ENCODE peak calls at places on chromosomes 5 and 9, in four cellular contexts. One of them, this sample, is unnamed.

GRCh38 chr5:118479285-118479684 is 509.1 kb downstream of the DTWD2 start:
- DNase-seq in GM13977: no peak
- DNase-seq in lower leg skin: no peak
- DNase-seq in progenitor cell of endocrine pancreas: no peak
- DNase-seq in this sample: no peak

GRCh38 chr5:170606939-170607338 is 103.1 kb downstream of the KCNIP1 start:
- DNase-seq in GM13977: no peak
- DNase-seq in lower leg skin: no peak
- DNase-seq in progenitor cell of endocrine pancreas: no peak
- DNase-seq in this sample: no peak

GRCh38 chr5:83265318-83265717 is 188.0 kb downstream of the XRCC4 start:
- DNase-seq in GM13977: no peak
- DNase-seq in lower leg skin: no peak
- DNase-seq in progenitor cell of endocrine pancreas: no peak
- DNase-seq in this sample: no peak

GRCh38 chr5:72693001-72693442 is 123.4 kb upstream of the TNPO1 start:
- DNase-seq in GM13977: no peak
- DNase-seq in lower leg skin: no peak
- DNase-seq in progenitor cell of endocrine pancreas: no peak
- DNase-seq in this sample: no peak

GRCh38 chr9:127683723-127684122 is 23.1 kb upstream of the CFAP157 start:
- DNase-seq in GM13977: no peak
- DNase-seq in lower leg skin: no peak
- DNase-seq in progenitor cell of endocrine pancreas: no peak
- DNase-seq in this sample: no peak

GRCh38 chr9:2414465-2414864 is 207.1 kb upstream of the VLDLR start:
- DNase-seq in GM13977: no peak
- DNase-seq in lower leg skin: no peak
- DNase-seq in progenitor cell of endocrine pancreas: no peak
- DNase-seq in this sample: no peak

GRCh38 chr9:21554813-21555212 is 72.7 kb upstream of the IFNE start:
- DNase-seq in GM13977: no peak
- DNase-seq in lower leg skin: no peak
- DNase-seq in progenitor cell of endocrine pancreas: no peak
- DNase-seq in this sample: no peak

GRCh38 chr5:79666758-79667157 is 22.9 kb upstream of the CMYA5 start:
- DNase-seq in GM13977: no peak
- DNase-seq in lower leg skin: no peak
- DNase-seq in progenitor cell of endocrine pancreas: no peak
- DNase-seq in this sample: peak

GRCh38 chr5:123992641-123993040 is 480.7 kb downstream of the CSNK1G3 start:
- DNase-seq in GM13977: no peak
- DNase-seq in lower leg skin: no peak
- DNase-seq in progenitor cell of endocrine pancreas: no peak
- DNase-seq in this sample: no peak

GRCh38 chr9:92617951-92618510 is 51.9 kb downstream of the IPPK start:
- DNase-seq in GM13977: no peak
- DNase-seq in lower leg skin: peak
- DNase-seq in progenitor cell of endocrine pancreas: no peak
- DNase-seq in this sample: no peak

GRCh38 chr5:107121793-107122519 is 548.8 kb downstream of the EFNA5 start:
- DNase-seq in GM13977: no peak
- DNase-seq in lower leg skin: no peak
- DNase-seq in progenitor cell of endocrine pancreas: no peak
- DNase-seq in this sample: no peak

GRCh38 chr5:102296229-102296817 is at the start of gene SLCO4C1:
- DNase-seq in GM13977: peak
- DNase-seq in lower leg skin: no peak
- DNase-seq in progenitor cell of endocrine pancreas: peak
- DNase-seq in this sample: peak

GRCh38 chr5:33842456-33842855 is 49.3 kb downstream of the ADAMTS12 start:
- DNase-seq in GM13977: no peak
- DNase-seq in lower leg skin: no peak
- DNase-seq in progenitor cell of endocrine pancreas: no peak
- DNase-seq in this sample: no peak

GRCh38 chr5:95959964-95960801 is 1.5 kb downstream of the ELL2 start:
- DNase-seq in GM13977: no peak
- DNase-seq in lower leg skin: peak
- DNase-seq in progenitor cell of endocrine pancreas: no peak
- DNase-seq in this sample: no peak

GRCh38 chr5:133487093-133487492 is 125.2 kb downstream of the FSTL4 start:
- DNase-seq in GM13977: no peak
- DNase-seq in lower leg skin: no peak
- DNase-seq in progenitor cell of endocrine pancreas: no peak
- DNase-seq in this sample: no peak

GRCh38 chr5:62682059-62682458 is 103.4 kb downstream of the LRRC70 start:
- DNase-seq in GM13977: no peak
- DNase-seq in lower leg skin: no peak
- DNase-seq in progenitor cell of endocrine pancreas: no peak
- DNase-seq in this sample: no peak

GRCh38 chr9:99807276-99807852 is 14.3 kb upstream of the NR4A3 start:
- DNase-seq in GM13977: peak
- DNase-seq in lower leg skin: peak
- DNase-seq in progenitor cell of endocrine pancreas: no peak
- DNase-seq in this sample: peak

GRCh38 chr9:126514037-126514821 is 99.5 kb upstream of the LMX1B start:
- DNase-seq in GM13977: peak
- DNase-seq in lower leg skin: peak
- DNase-seq in progenitor cell of endocrine pancreas: peak
- DNase-seq in this sample: peak

GRCh38 chr9:111423389-111423788 is 60.8 kb downstream of the ECPAS start:
- DNase-seq in GM13977: no peak
- DNase-seq in lower leg skin: no peak
- DNase-seq in progenitor cell of endocrine pancreas: no peak
- DNase-seq in this sample: no peak

GRCh38 chr5:147160923-147161663 is 73.7 kb upstream of the STK32A start:
- DNase-seq in GM13977: no peak
- DNase-seq in lower leg skin: no peak
- DNase-seq in progenitor cell of endocrine pancreas: no peak
- DNase-seq in this sample: no peak

GRCh38 chr9:2195211-2195610 is 180.1 kb downstream of the SMARCA2 start:
- DNase-seq in GM13977: no peak
- DNase-seq in lower leg skin: no peak
- DNase-seq in progenitor cell of endocrine pancreas: no peak
- DNase-seq in this sample: no peak

GRCh38 chr5:39057745-39058144 is 16.5 kb downstream of the RICTOR start:
- DNase-seq in GM13977: no peak
- DNase-seq in lower leg skin: no peak
- DNase-seq in progenitor cell of endocrine pancreas: no peak
- DNase-seq in this sample: no peak

GRCh38 chr9:109975574-109976327 is 195.8 kb downstream of the PALM2AKAP2 start:
- DNase-seq in GM13977: no peak
- DNase-seq in lower leg skin: no peak
- DNase-seq in progenitor cell of endocrine pancreas: no peak
- DNase-seq in this sample: no peak

GRCh38 chr5:135977375-135977928 is 22.7 kb upstream of the LECT2 start:
- DNase-seq in GM13977: peak
- DNase-seq in lower leg skin: peak
- DNase-seq in progenitor cell of endocrine pancreas: peak
- DNase-seq in this sample: peak

GRCh38 chr5:176768174-176768970 is 42.0 kb upstream of the UNC5A start:
- DNase-seq in GM13977: no peak
- DNase-seq in lower leg skin: no peak
- DNase-seq in progenitor cell of endocrine pancreas: no peak
- DNase-seq in this sample: no peak

GRCh38 chr5:132419517-132420468 is 50.3 kb downstream of the SLC22A5 start:
- DNase-seq in GM13977: peak
- DNase-seq in lower leg skin: peak
- DNase-seq in progenitor cell of endocrine pancreas: peak
- DNase-seq in this sample: peak

GRCh38 chr9:70170151-70170795 is 88.5 kb upstream of the SMC5 start:
- DNase-seq in GM13977: no peak
- DNase-seq in lower leg skin: no peak
- DNase-seq in progenitor cell of endocrine pancreas: no peak
- DNase-seq in this sample: no peak

GRCh38 chr9:94065535-94065961 is 18.7 kb upstream of the PTPDC1 start:
- DNase-seq in GM13977: peak
- DNase-seq in lower leg skin: peak
- DNase-seq in progenitor cell of endocrine pancreas: peak
- DNase-seq in this sample: peak

GRCh38 chr5:179873176-179873575 is 14.6 kb upstream of the MRNIP start:
- DNase-seq in GM13977: no peak
- DNase-seq in lower leg skin: no peak
- DNase-seq in progenitor cell of endocrine pancreas: no peak
- DNase-seq in this sample: no peak

GRCh38 chr5:73373814-73374510 is 74.6 kb downstream of the FOXD1 start:
- DNase-seq in GM13977: no peak
- DNase-seq in lower leg skin: no peak
- DNase-seq in progenitor cell of endocrine pancreas: no peak
- DNase-seq in this sample: no peak

DNA sequence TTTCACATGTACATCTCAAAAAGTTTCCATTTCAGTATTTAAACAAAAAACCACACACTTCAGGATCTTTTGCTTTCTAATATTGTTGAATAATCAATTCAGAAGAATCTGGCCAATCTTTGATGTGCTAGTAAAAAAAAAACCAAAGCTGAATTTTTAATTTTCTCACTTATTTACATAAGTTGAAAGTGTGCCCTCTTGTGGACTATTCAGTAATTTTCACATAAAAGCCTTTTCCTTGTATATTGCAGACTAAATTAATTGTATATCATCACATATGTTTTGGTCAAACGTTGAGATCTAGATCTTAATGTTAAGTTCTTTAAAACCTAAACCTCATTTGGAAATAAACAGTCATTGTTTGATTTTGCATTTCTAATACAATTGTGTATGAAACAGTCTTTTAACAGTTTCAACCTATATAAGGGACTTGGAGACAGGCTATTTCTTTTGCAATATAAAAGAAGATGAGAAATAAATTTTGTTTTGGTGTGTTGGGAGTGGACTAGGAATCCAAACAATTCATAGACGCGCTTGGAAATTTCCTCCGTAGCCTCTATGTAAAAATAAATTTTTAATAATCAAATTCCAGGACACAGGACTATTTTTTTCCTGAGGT is 68.1 kb downstream of the NIPBL start:
- DNase-seq in GM13977: peak
- DNase-seq in lower leg skin: no peak
- DNase-seq in progenitor cell of endocrine pancreas: no peak
- DNase-seq in this sample: peak
- TF ChIP-seq CTCF in GM13977: peak
- TF ChIP-seq CTCF in lower leg skin: no peak
- TF ChIP-seq CTCF in progenitor cell of endocrine pancreas: peak
- TF ChIP-seq CTCF in this sample: peak

DNA sequence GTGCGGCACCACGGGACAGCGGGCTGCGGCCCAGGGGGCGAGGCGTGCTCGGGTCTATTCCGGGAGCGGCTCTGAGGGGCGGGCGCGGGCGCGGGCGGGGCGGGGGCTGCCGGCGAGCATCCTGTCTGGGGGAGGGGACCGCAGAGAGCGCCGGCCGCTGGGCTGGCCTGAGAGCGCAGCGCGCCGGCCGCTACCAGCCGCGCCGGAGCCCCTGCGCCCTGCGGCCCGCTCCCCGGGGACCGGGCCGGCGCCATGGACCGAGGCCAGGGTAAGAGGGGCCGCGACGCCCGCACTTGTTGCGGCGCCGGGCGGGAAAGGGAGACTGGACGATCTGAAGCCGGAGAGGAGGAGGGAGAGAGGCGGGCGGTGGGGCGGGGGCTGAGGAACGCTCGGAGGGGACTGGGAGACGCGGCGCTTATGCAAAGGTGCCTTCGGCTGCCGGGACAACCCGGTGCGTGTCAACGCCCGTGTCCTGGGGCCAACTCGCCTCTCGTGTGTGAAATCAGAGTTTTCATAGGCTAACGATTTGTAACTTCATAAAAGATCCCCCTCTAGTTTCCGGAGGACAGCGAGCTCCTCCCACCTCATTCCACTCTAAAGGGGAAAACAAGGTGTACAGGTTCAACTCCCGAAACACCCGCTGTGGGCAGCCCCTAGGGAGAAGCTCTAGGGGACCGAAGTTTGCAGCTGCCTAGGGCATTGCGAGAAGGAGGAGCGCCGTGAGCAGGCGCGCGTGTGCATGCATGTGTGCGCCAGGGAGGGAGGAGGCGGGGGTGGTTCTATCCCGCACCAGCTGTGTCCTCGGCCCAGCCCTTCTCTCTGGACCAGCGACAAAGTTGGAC is at the start of gene AFAP1L1:
- DNase-seq in GM13977: peak
- DNase-seq in lower leg skin: peak
- DNase-seq in progenitor cell of endocrine pancreas: peak
- DNase-seq in this sample: no peak
- TF ChIP-seq CTCF in GM13977: no peak
- TF ChIP-seq CTCF in lower leg skin: no peak
- TF ChIP-seq CTCF in progenitor cell of endocrine pancreas: no peak
- TF ChIP-seq CTCF in this sample: no peak

GRCh38 chr5:103587185-103587748 is 24.7 kb upstream of the NUDT12 start:
- DNase-seq in GM13977: no peak
- DNase-seq in lower leg skin: no peak
- DNase-seq in progenitor cell of endocrine pancreas: no peak
- DNase-seq in this sample: no peak
- TF ChIP-seq CTCF in GM13977: peak
- TF ChIP-seq CTCF in lower leg skin: no peak
- TF ChIP-seq CTCF in progenitor cell of endocrine pancreas: peak
- TF ChIP-seq CTCF in this sample: peak

DNA sequence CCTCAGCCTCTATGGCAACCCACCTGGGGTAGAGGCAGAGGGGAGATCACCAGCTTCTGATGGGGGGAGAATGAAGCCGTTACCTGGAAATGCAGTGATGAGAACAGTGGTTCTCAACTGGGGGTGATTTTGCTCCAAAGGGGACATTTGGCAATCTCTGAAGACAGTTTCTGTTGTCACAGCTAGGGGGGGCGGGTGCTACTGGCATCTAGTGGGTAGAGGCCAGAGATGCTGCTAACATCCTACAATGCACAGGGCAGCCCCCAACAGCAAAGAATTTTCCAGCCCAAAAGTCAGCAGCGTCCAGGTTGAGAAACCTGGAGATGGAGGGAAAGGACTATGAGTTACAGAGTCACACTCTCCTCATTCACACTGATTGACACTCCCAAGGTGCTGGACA is 84.5 kb downstream of the FGF1 start:
- DNase-seq in GM13977: no peak
- DNase-seq in lower leg skin: no peak
- DNase-seq in progenitor cell of endocrine pancreas: no peak
- DNase-seq in this sample: no peak
- TF ChIP-seq CTCF in GM13977: no peak
- TF ChIP-seq CTCF in lower leg skin: no peak
- TF ChIP-seq CTCF in progenitor cell of endocrine pancreas: no peak
- TF ChIP-seq CTCF in this sample: no peak

GRCh38 chr5:60699549-60700346 is at the start of gene DEPDC1B:
- DNase-seq in GM13977: peak
- DNase-seq in lower leg skin: peak
- DNase-seq in progenitor cell of endocrine pancreas: peak
- DNase-seq in this sample: peak
- TF ChIP-seq CTCF in GM13977: peak
- TF ChIP-seq CTCF in lower leg skin: no peak
- TF ChIP-seq CTCF in progenitor cell of endocrine pancreas: peak
- TF ChIP-seq CTCF in this sample: peak

GRCh38 chr5:76571595-76571994 is 51.6 kb downstream of the F2RL2 start:
- DNase-seq in GM13977: no peak
- DNase-seq in lower leg skin: no peak
- DNase-seq in progenitor cell of endocrine pancreas: no peak
- DNase-seq in this sample: no peak
- TF ChIP-seq CTCF in GM13977: peak
- TF ChIP-seq CTCF in lower leg skin: no peak
- TF ChIP-seq CTCF in progenitor cell of endocrine pancreas: no peak
- TF ChIP-seq CTCF in this sample: peak

This sample was measured in GM10248.